ENCODE peak calls at places on chromosomes 11 and 22, in five cellular contexts. One of them, this sample, is unnamed.
A peak's percentile ranks its signal among the peaks of the same experiment; 100 is the strongest.

GRCh38 chr11:113991718-113992458 is 17.0 kb downstream of the HTR3A start:
- DNase-seq in BE2C: peak; percentile 81
- DNase-seq in psoas muscle: no peak
- DNase-seq in left ventricle myocardium inferior: no peak
- DNase-seq in tibial nerve: no peak
- DNase-seq in this sample: no peak

GRCh38 chr11:1293619-1294015 is 15.8 kb downstream of the TOLLIP start:
- DNase-seq in psoas muscle: no peak
- DNase-seq in tibial nerve: no peak
- DNase-seq in left ventricle myocardium inferior: peak; percentile 9
- DNase-seq in BE2C: no peak
- DNase-seq in this sample: no peak

GRCh38 chr11:69200331-69201047 is 44.8 kb downstream of the SMIM38 start:
- DNase-seq in left ventricle myocardium inferior: peak; percentile 48
- DNase-seq in tibial nerve: no peak
- DNase-seq in BE2C: peak; percentile 86
- DNase-seq in psoas muscle: no peak
- DNase-seq in this sample: peak; percentile 40

GRCh38 chr11:120133216-120134105 is 4.5 kb downstream of the TRIM29 start:
- DNase-seq in left ventricle myocardium inferior: no peak
- DNase-seq in tibial nerve: no peak
- DNase-seq in psoas muscle: no peak
- DNase-seq in BE2C: peak; percentile 6
- DNase-seq in this sample: no peak

GRCh38 chr11:15969281-15969680 is 387.1 kb downstream of the SOX6 start:
- DNase-seq in BE2C: peak; percentile 30
- DNase-seq in tibial nerve: peak; percentile 61
- DNase-seq in psoas muscle: peak; percentile 53
- DNase-seq in left ventricle myocardium inferior: peak; percentile 50
- DNase-seq in this sample: peak; percentile 42

GRCh38 chr22:26800858-26801257 is 143.5 kb downstream of the MIAT start:
- DNase-seq in BE2C: no peak
- DNase-seq in psoas muscle: no peak
- DNase-seq in tibial nerve: no peak
- DNase-seq in left ventricle myocardium inferior: no peak
- DNase-seq in this sample: no peak

GRCh38 chr22:27135582-27135981 is 478.2 kb downstream of the MIAT start:
- DNase-seq in tibial nerve: no peak
- DNase-seq in BE2C: no peak
- DNase-seq in psoas muscle: no peak
- DNase-seq in left ventricle myocardium inferior: no peak
- DNase-seq in this sample: no peak

GRCh38 chr11:78742430-78742829 is 167.8 kb upstream of the NARS2 start:
- DNase-seq in BE2C: peak; percentile 57
- DNase-seq in left ventricle myocardium inferior: peak; percentile 69
- DNase-seq in psoas muscle: peak; percentile 35
- DNase-seq in tibial nerve: no peak
- DNase-seq in this sample: peak; percentile 67

GRCh38 chr11:106879029-106879428 is 139.2 kb downstream of the GUCY1A2 start:
- DNase-seq in tibial nerve: no peak
- DNase-seq in psoas muscle: no peak
- DNase-seq in left ventricle myocardium inferior: no peak
- DNase-seq in BE2C: no peak
- DNase-seq in this sample: no peak

GRCh38 chr11:68855205-68855978 is 13.7 kb upstream of the CPT1A start:
- DNase-seq in left ventricle myocardium inferior: peak; percentile 63
- DNase-seq in BE2C: peak; percentile 33
- DNase-seq in tibial nerve: no peak
- DNase-seq in psoas muscle: peak; percentile 45
- DNase-seq in this sample: peak; percentile 60

GRCh38 chr22:48320048-48320655 is 1507.5 kb downstream of the BRD1 start:
- DNase-seq in tibial nerve: no peak
- DNase-seq in BE2C: no peak
- DNase-seq in left ventricle myocardium inferior: no peak
- DNase-seq in psoas muscle: no peak
- DNase-seq in this sample: no peak

GRCh38 chr22:50218996-50219727 is 18.4 kb downstream of the SELENOO start:
- DNase-seq in BE2C: peak; percentile 86
- DNase-seq in psoas muscle: peak; percentile 84
- DNase-seq in left ventricle myocardium inferior: peak; percentile 89
- DNase-seq in tibial nerve: peak; percentile 73
- DNase-seq in this sample: peak; percentile 90

GRCh38 chr11:115222218-115222862 is 281.9 kb downstream of the CADM1 start:
- DNase-seq in psoas muscle: no peak
- DNase-seq in BE2C: no peak
- DNase-seq in tibial nerve: no peak
- DNase-seq in left ventricle myocardium inferior: no peak
- DNase-seq in this sample: no peak

GRCh38 chr22:39236321-39237275 is 8.2 kb downstream of the PDGFB start:
- DNase-seq in psoas muscle: peak; percentile 74
- DNase-seq in BE2C: no peak
- DNase-seq in left ventricle myocardium inferior: peak; percentile 69
- DNase-seq in tibial nerve: peak; percentile 40
- DNase-seq in this sample: peak; percentile 69

GRCh38 chr11:84747871-84748270 is 879.3 kb downstream of the DLG2 start:
- DNase-seq in left ventricle myocardium inferior: no peak
- DNase-seq in tibial nerve: no peak
- DNase-seq in psoas muscle: no peak
- DNase-seq in BE2C: no peak
- DNase-seq in this sample: no peak

GRCh38 chr22:17205432-17205831 is 13.8 kb downstream of the ADA2 start:
- DNase-seq in BE2C: no peak
- DNase-seq in left ventricle myocardium inferior: no peak
- DNase-seq in psoas muscle: no peak
- DNase-seq in tibial nerve: no peak
- DNase-seq in this sample: no peak

GRCh38 chr11:56705784-56706396 is 7.0 kb downstream of the OR9G1 start:
- DNase-seq in BE2C: no peak
- DNase-seq in tibial nerve: no peak
- DNase-seq in left ventricle myocardium inferior: no peak
- DNase-seq in psoas muscle: no peak
- DNase-seq in this sample: no peak

GRCh38 chr11:10314199-10315072 is 9.6 kb downstream of the ADM start:
- DNase-seq in tibial nerve: no peak
- DNase-seq in left ventricle myocardium inferior: no peak
- DNase-seq in BE2C: no peak
- DNase-seq in psoas muscle: no peak
- DNase-seq in this sample: peak; percentile 26

GRCh38 chr11:69003301-69003865 is 9.7 kb downstream of the MRGPRF start:
- DNase-seq in tibial nerve: no peak
- DNase-seq in left ventricle myocardium inferior: no peak
- DNase-seq in psoas muscle: no peak
- DNase-seq in BE2C: no peak
- DNase-seq in this sample: no peak

GRCh38 chr22:37599161-37599560 is 9.5 kb upstream of the GGA1 start:
- DNase-seq in psoas muscle: no peak
- DNase-seq in left ventricle myocardium inferior: no peak
- DNase-seq in BE2C: no peak
- DNase-seq in tibial nerve: peak; percentile 38
- DNase-seq in this sample: no peak

GRCh38 chr11:114605370-114605769 is 9.8 kb upstream of the NXPE4 start:
- DNase-seq in BE2C: no peak
- DNase-seq in tibial nerve: no peak
- DNase-seq in left ventricle myocardium inferior: no peak
- DNase-seq in psoas muscle: no peak
- DNase-seq in this sample: no peak

GRCh38 chr11:107929611-107930200 is 1.5 kb downstream of the RAB39A start:
- DNase-seq in BE2C: peak; percentile 44
- DNase-seq in tibial nerve: no peak
- DNase-seq in left ventricle myocardium inferior: no peak
- DNase-seq in psoas muscle: no peak
- DNase-seq in this sample: no peak

GRCh38 chr11:79363861-79364378 is 76.9 kb downstream of the TENM4 start:
- DNase-seq in tibial nerve: no peak
- DNase-seq in psoas muscle: no peak
- DNase-seq in BE2C: no peak
- DNase-seq in left ventricle myocardium inferior: no peak
- DNase-seq in this sample: no peak

GRCh38 chr11:104918113-104918824 is 20.0 kb upstream of the CASP12 start:
- DNase-seq in left ventricle myocardium inferior: no peak
- DNase-seq in tibial nerve: no peak
- DNase-seq in psoas muscle: no peak
- DNase-seq in BE2C: no peak
- DNase-seq in this sample: no peak

GRCh38 chr22:47206185-47206584 is 443.7 kb downstream of the TBC1D22A start:
- DNase-seq in left ventricle myocardium inferior: no peak
- DNase-seq in BE2C: no peak
- DNase-seq in psoas muscle: no peak
- DNase-seq in tibial nerve: no peak
- DNase-seq in this sample: no peak

GRCh38 chr11:67022341-67022933 is 497 bp upstream of the SYT12 start:
- DNase-seq in tibial nerve: no peak
- DNase-seq in psoas muscle: peak; percentile 44
- DNase-seq in BE2C: peak; percentile 61
- DNase-seq in left ventricle myocardium inferior: no peak
- DNase-seq in this sample: peak; percentile 27

GRCh38 chr11:3707176-3707575 is 36.0 kb upstream of the CHRNA10 start:
- DNase-seq in left ventricle myocardium inferior: no peak
- DNase-seq in BE2C: no peak
- DNase-seq in tibial nerve: no peak
- DNase-seq in psoas muscle: no peak
- DNase-seq in this sample: no peak
- H3K4me1 ChIP-seq in left ventricle myocardium inferior: no peaks in the 10 kb centered on the region
- H3K4me1 ChIP-seq in BE2C: no peaks in the 10 kb centered on the region
- H3K4me1 ChIP-seq in tibial nerve: no peaks in the 10 kb centered on the region
- H3K4me1 ChIP-seq in psoas muscle: peaks cover 28% of the 10 kb centered on the region
- H3K4me1 ChIP-seq in this sample: no peaks in the 10 kb centered on the region

GRCh38 chr22:44684506-44685383 is 17.3 kb upstream of the PRR5 start:
- DNase-seq in psoas muscle: peak; percentile 79
- DNase-seq in left ventricle myocardium inferior: peak; percentile 70
- DNase-seq in BE2C: peak; percentile 92
- DNase-seq in tibial nerve: peak; percentile 61
- DNase-seq in this sample: peak; percentile 84

GRCh38 chr22:44683881-44684280 is 18.1 kb upstream of the PRR5 start:
- DNase-seq in left ventricle myocardium inferior: no peak
- DNase-seq in tibial nerve: no peak
- DNase-seq in BE2C: no peak
- DNase-seq in psoas muscle: no peak
- DNase-seq in this sample: no peak

GRCh38 chr22:44686873-44687600 is 15.0 kb upstream of the PRR5 start:
- DNase-seq in psoas muscle: no peak
- DNase-seq in BE2C: no peak
- DNase-seq in left ventricle myocardium inferior: no peak
- DNase-seq in tibial nerve: no peak
- DNase-seq in this sample: no peak

GRCh38 chr22:44683237-44683636 is 18.8 kb upstream of the PRR5 start:
- DNase-seq in left ventricle myocardium inferior: no peak
- DNase-seq in tibial nerve: no peak
- DNase-seq in BE2C: no peak
- DNase-seq in psoas muscle: no peak
- DNase-seq in this sample: no peak

GRCh38 chr22:44685384-44686056 is 16.5 kb upstream of the PRR5 start:
- DNase-seq in tibial nerve: no peak
- DNase-seq in BE2C: peak; percentile 80
- DNase-seq in left ventricle myocardium inferior: no peak
- DNase-seq in psoas muscle: peak; percentile 36
- DNase-seq in this sample: no peak
- H3K4me3 ChIP-seq in tibial nerve: no peak overlapping the region
- H3K4me3 ChIP-seq in BE2C: no peak overlapping the region
- H3K4me3 ChIP-seq in left ventricle myocardium inferior: no peak overlapping the region
- H3K4me3 ChIP-seq in psoas muscle: no peak overlapping the region
- H3K4me3 ChIP-seq in this sample: no peak overlapping the region

GRCh38 chr11:130611791-130612251 is 163.4 kb downstream of the ADAMTS15 start:
- DNase-seq in BE2C: no peak
- DNase-seq in tibial nerve: no peak
- DNase-seq in psoas muscle: no peak
- DNase-seq in left ventricle myocardium inferior: no peak
- DNase-seq in this sample: no peak

GRCh38 chr11:130613396-130613795 is 165.0 kb downstream of the ADAMTS15 start:
- DNase-seq in left ventricle myocardium inferior: no peak
- DNase-seq in tibial nerve: no peak
- DNase-seq in BE2C: no peak
- DNase-seq in psoas muscle: no peak
- DNase-seq in this sample: no peak

GRCh38 chr11:130612291-130612802 is 163.9 kb downstream of the ADAMTS15 start:
- DNase-seq in tibial nerve: no peak
- DNase-seq in BE2C: no peak
- DNase-seq in psoas muscle: no peak
- DNase-seq in left ventricle myocardium inferior: no peak
- DNase-seq in this sample: no peak

GRCh38 chr11:130620566-130620965 is 172.1 kb downstream of the ADAMTS15 start:
- DNase-seq in left ventricle myocardium inferior: no peak
- DNase-seq in psoas muscle: no peak
- DNase-seq in BE2C: no peak
- DNase-seq in tibial nerve: no peak
- DNase-seq in this sample: no peak

DNA sequence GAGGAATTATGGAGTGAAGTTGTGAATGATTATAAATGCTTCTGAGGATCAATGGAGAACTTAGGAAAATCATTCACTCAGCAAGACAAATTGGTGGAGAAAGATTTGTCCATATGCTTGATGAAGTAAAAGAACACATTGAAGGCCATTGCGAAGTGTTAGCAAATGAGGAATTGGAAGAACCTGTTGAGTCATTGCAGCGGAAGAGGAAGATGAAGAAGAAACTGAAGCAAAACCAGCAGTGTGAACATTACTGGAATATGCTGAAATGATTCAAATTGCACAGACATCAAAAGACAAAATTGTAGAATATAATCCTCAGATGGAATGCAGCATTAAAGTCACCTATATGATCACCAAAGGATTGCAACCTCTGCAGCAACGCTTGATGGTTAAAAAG is 168.1 kb downstream of the ADAMTS15 start:
- DNase-seq in psoas muscle: no peak
- DNase-seq in tibial nerve: no peak
- DNase-seq in BE2C: no peak
- DNase-seq in left ventricle myocardium inferior: no peak
- DNase-seq in this sample: no peak
- H3K4me1 ChIP-seq in psoas muscle: peaks cover 4% of the 10 kb centered on the region
- H3K4me1 ChIP-seq in tibial nerve: no peaks in the 10 kb centered on the region
- H3K4me1 ChIP-seq in BE2C: no peaks in the 10 kb centered on the region
- H3K4me1 ChIP-seq in left ventricle myocardium inferior: peaks cover 15% of the 10 kb centered on the region
- H3K4me1 ChIP-seq in this sample: peaks cover 11% of the 10 kb centered on the region

DNA sequence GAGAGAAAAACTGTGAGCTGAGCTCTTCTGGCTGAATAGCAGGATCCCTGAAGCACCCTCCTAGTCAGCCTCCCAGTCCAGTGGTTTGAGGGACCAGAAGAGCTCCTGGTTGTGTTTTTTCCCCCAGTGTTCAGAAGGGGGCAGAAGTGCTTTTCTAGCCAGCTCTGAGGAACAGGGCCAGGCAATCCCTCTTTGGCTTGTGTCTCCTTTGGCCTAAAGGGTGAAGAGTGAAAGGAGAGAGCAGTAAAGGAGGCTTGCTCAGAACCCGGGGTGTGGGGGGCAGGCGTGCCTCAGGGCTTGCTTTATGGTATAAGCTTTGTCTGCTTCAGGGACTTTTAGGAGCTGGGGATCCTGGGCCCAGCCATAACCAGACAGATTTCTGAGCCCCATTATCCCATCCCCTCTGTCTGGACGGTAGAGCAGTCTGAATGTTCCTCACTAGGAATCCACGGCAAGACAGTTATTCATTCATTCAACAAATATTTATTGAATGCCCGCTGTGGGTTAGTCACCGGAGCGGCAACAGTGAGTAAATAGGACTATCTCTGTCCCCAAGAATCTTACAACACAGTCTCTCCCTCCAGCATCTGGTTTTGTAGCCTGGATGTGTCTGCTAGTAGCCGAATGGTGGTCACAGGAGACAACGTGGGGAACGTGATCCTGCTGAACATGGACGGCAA is 14.5 kb downstream of the ACP2 start:
- DNase-seq in psoas muscle: no peak
- DNase-seq in left ventricle myocardium inferior: peak; percentile 33
- DNase-seq in tibial nerve: no peak
- DNase-seq in BE2C: peak; percentile 29
- DNase-seq in this sample: peak; percentile 52
- H3K4me3 ChIP-seq in psoas muscle: no peak overlapping the region
- H3K4me3 ChIP-seq in left ventricle myocardium inferior: peak overlapping the region; percentile 37
- H3K4me3 ChIP-seq in tibial nerve: no peak overlapping the region
- H3K4me3 ChIP-seq in BE2C: peak overlapping the region; percentile 45
- H3K4me3 ChIP-seq in this sample: peak overlapping the region; percentile 2